ENCODE peak calls at places on chromosomes 13 and 19, in seven cellular contexts. C, F, H, A, B, M and X are unnamed samples.

GRCh38 chr19:5547881-5548280 is 19.9 kb downstream of the TINCR start:
- DNase-seq in C (peak; percentile 53), F (no peak), H (peak; percentile 87), A (peak; percentile 57), B (peak; percentile 81), M (peak; percentile 53), X (peak; percentile 38)

GRCh38 chr13:94119360-94119936 is 360.0 kb downstream of the DCT start:
- DNase-seq in C (no peak), F (no peak), H (no peak), A (no peak), B (no peak), M (no peak), X (peak; percentile 60)

GRCh38 chr19:33631628-33631995 is 9.9 kb downstream of the CHST8 start:
- DNase-seq in C (no peak), F (no peak), H (no peak), A (no peak), B (no peak), M (no peak), X (no peak)

GRCh38 chr13:108828053-108828806 is 198.8 kb downstream of the MYO16 start:
- DNase-seq in C (no peak), F (no peak), H (no peak), A (no peak), B (no peak), M (no peak), X (no peak)

GRCh38 chr19:54434112-54434861 is 14.7 kb upstream of the LENG8 start:
- DNase-seq in C (no peak), F (no peak), H (peak; percentile 21), A (no peak), B (no peak), M (no peak), X (no peak)

GRCh38 chr19:34793562-34793961 is 20.5 kb upstream of the ZNF599 start:
- DNase-seq in C (no peak), F (no peak), H (no peak), A (peak; percentile 15), B (no peak), M (peak; percentile 31), X (no peak)

GRCh38 chr19:29873801-29874575 is 62.2 kb downstream of the CCNE1 start:
- DNase-seq in C (no peak), F (no peak), H (no peak), A (no peak), B (no peak), M (no peak), X (no peak)

GRCh38 chr13:36084131-36084530 is 47.1 kb downstream of the DCLK1 start:
- DNase-seq in C (no peak), F (no peak), H (no peak), A (no peak), B (no peak), M (no peak), X (no peak)

GRCh38 chr13:45047394-45048328 is 58.3 kb downstream of the GPALPP1 start:
- DNase-seq in C (peak; percentile 87), F (peak; percentile 68), H (peak; percentile 92), A (peak; percentile 92), B (peak; percentile 85), M (peak; percentile 59), X (peak; percentile 89)

GRCh38 chr13:36850790-36851438 is 31.9 kb downstream of the RFXAP start:
- DNase-seq in C (peak; percentile 41), F (no peak), H (peak; percentile 73), A (peak; percentile 26), B (no peak), M (no peak), X (no peak)

GRCh38 chr13:65679240-65679639 is 1550.9 kb downstream of the PCDH9 start:
- DNase-seq in C (no peak), F (no peak), H (no peak), A (no peak), B (no peak), M (no peak), X (no peak)

GRCh38 chr19:43551399-43552197 is 18.6 kb downstream of the ZNF575 start:
- DNase-seq in C (no peak), F (no peak), H (no peak), A (no peak), B (no peak), M (no peak), X (no peak)

GRCh38 chr13:112825071-112825470 is 135.2 kb downstream of the ATP11A start:
- DNase-seq in C (no peak), F (no peak), H (no peak), A (no peak), B (no peak), M (no peak), X (no peak)

GRCh38 chr19:16588824-16589577 is 16.8 kb upstream of the SLC35E1 start:
- DNase-seq in C (no peak), F (no peak), H (no peak), A (no peak), B (no peak), M (no peak), X (no peak)

GRCh38 chr13:59607780-59608233 is 555.9 kb downstream of the DIAPH3 start:
- DNase-seq in C (no peak), F (no peak), H (no peak), A (no peak), B (no peak), M (no peak), X (no peak)

GRCh38 chr13:98576215-98576945 is 527 bp downstream of the STK24 start:
- DNase-seq in C (peak; percentile 62), F (no peak), H (peak; percentile 57), A (peak; percentile 67), B (no peak), M (peak; percentile 45), X (peak; percentile 72)

GRCh38 chr13:114177245-114178010 is 1.6 kb upstream of the CFAP97D2 start:
- DNase-seq in C (no peak), F (no peak), H (no peak), A (no peak), B (no peak), M (no peak), X (no peak)

GRCh38 chr13:114096811-114097503 is 35.5 kb downstream of the RASA3 start:
- DNase-seq in C (no peak), F (no peak), H (no peak), A (no peak), B (no peak), M (no peak), X (no peak)

GRCh38 chr19:7507884-7508283 is 8.0 kb upstream of the ZNF358 start:
- DNase-seq in C (peak; percentile 73), F (peak; percentile 90), H (peak; percentile 98), A (peak; percentile 93), B (peak; percentile 97), M (peak; percentile 31), X (peak; percentile 80)

GRCh38 chr13:35475960-35476943 is at the start of gene MAB21L1:
- DNase-seq in C (peak; percentile 81), F (no peak), H (peak; percentile 49), A (peak; percentile 89), B (no peak), M (no peak), X (peak; percentile 73)

GRCh38 chr19:33394006-33394722 is 20.7 kb downstream of the CEBPG start:
- DNase-seq in C (no peak), F (no peak), H (no peak), A (peak; percentile 95), B (peak; percentile 14), M (no peak), X (no peak)

GRCh38 chr13:27924529-27925141 is 4.8 kb downstream of the PDX1 start:
- DNase-seq in C (peak; percentile 42), F (no peak), H (peak; percentile 60), A (no peak), B (no peak), M (no peak), X (no peak)

GRCh38 chr13:27926644-27927434 is 7.0 kb downstream of the PDX1 start:
- DNase-seq in C (peak; percentile 49), F (no peak), H (peak; percentile 62), A (peak; percentile 21), B (no peak), M (no peak), X (no peak)

GRCh38 chr13:27923794-27924528 is 4.2 kb downstream of the PDX1 start:
- DNase-seq in C (peak; percentile 62), F (no peak), H (peak; percentile 58), A (no peak), B (no peak), M (no peak), X (no peak)

GRCh38 chr13:27927444-27928352 is 7.9 kb downstream of the PDX1 start:
- DNase-seq in C (peak; percentile 36), F (no peak), H (peak; percentile 59), A (no peak), B (no peak), M (no peak), X (no peak)

GRCh38 chr13:27925220-27925991 is 5.6 kb downstream of the PDX1 start:
- DNase-seq in C (no peak), F (no peak), H (no peak), A (no peak), B (no peak), M (no peak), X (no peak)
- TF ChIP-seq EZH2 in C (no peak), F (no peak), H (peak; percentile 96), A (peak; percentile 26), B (no peak), M (no peak), X (no peak)

GRCh38 chr19:42121036-42121621 is 11.1 kb downstream of the POU2F2 start:
- DNase-seq in C (no peak), F (no peak), H (no peak), A (no peak), B (no peak), M (no peak), X (no peak)
- H3K4me3 ChIP-seq in C (no peak overlapping the region), F (no peak overlapping the region), H (no peak overlapping the region), A (no peak overlapping the region), B (no peak overlapping the region), M (no peak overlapping the region), X (no peak overlapping the region)

DNA sequence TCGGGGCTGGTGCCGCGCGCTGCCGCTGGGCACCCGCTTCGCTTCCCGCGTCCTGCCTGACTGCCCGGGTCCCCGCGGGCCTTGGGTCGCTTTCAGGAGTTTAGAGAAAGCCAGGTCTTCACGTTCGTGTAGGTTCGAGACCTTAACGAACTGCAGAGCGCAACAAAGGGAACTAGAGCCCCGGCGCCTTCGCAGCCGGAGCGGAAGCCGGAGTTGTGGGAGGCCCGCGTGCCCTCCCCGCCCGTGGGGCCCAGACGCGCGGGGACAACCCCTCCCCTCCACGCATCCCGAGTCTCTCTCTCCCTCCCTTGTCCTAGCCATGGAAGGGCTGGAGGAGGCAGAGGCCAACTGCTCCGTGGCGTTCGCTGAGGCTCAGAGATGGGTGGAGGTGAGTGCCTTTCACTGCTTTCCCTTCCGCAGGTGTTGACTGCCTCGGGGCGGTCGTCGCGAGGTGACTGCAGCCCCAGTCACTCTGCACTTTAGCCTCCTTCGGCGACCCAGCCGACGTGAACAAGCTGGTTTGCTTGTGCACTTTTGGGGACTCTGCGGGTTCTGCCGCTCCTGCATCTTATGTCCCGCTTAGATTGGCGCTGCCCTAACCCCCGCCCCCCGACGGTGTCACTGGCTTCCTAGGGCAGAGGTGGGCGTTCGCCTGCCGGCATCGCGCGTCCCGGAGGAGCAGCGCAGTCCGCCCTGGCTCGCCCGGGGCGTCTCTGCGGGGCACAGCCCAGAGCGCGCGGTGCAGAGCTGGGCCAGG is 387 bp downstream of the LMO7 start:
- DNase-seq in C (peak; percentile 61), F (no peak), H (peak; percentile 70), A (peak; percentile 79), B (peak; percentile 36), M (peak; percentile 54), X (peak; percentile 43)
- TF ChIP-seq EZH2phosphoT487 in C (peak; percentile 65), F (no peak), H (no peak), A (no peak), B (no peak), M (no peak), X (no peak)

DNA sequence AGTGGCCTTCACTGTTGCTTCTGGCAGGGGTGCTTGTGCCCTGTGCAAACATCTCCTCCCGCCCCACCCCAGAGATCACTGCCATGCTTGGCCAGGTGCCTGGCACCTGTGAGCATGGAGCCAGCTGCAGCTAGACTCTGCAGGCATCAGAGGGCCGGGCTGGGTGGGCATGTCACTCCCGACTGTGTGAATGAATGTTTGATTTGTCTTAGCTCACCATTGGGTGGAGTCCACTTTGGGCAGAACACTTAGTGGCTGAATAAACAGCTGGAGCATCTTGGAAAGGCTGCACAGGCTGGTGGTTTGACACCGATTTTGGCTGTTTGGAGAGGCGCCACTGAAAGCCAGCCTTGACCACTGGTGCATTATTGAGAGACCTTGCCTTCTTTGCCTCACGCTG is 267.3 kb downstream of the DLEU7 start:
- DNase-seq in C (no peak), F (no peak), H (no peak), A (peak; percentile 10), B (peak; percentile 59), M (no peak), X (no peak)
- TF ChIP-seq EZH2 in C (no peak), F (no peak), H (no peak), A (no peak), B (no peak), M (no peak), X (no peak)